ENCODE peak calls at places on chromosomes 12 and 14, in five cellular contexts. I is GM06990, T is ELR, S is A549, J is HFFc6. D is an unnamed sample.

GRCh38 chr14:69005432-69006148 is 26.5 kb upstream of the ACTN1 start:
- DNase-seq in J (peak), I (no peak), T (peak), S (peak), D (peak)

GRCh38 chr14:75401356-75401755 is 26.5 kb upstream of the JDP2 start:
- DNase-seq in I (no peak), T (no peak), S (no peak), J (no peak), D (no peak)

GRCh38 chr12:49832836-49833421 is 4.7 kb upstream of the NCKAP5L start:
- DNase-seq in T (peak), J (peak), I (no peak), S (no peak), D (peak)

GRCh38 chr12:97936165-97936564 is 473.6 kb downstream of the RMST start:
- DNase-seq in T (no peak), J (no peak), S (no peak), I (no peak), D (no peak)

GRCh38 chr12:30582943-30583342 is 112.7 kb downstream of the IPO8 start:
- DNase-seq in J (no peak), I (no peak), S (no peak), T (no peak), D (no peak)

GRCh38 chr14:92986254-92987147 is 63.6 kb downstream of the CHGA start:
- DNase-seq in J (peak), S (peak), T (peak), I (no peak), D (no peak)

GRCh38 chr12:2924019-2924418 is 33.3 kb downstream of the TULP3 start:
- DNase-seq in T (peak), I (no peak), J (peak), S (no peak), D (no peak)

GRCh38 chr12:76312314-76312713 is 35.9 kb downstream of the BBS10 start:
- DNase-seq in I (no peak), T (no peak), J (no peak), S (no peak), D (no peak)

GRCh38 chr14:100735271-100735670 is 8.6 kb downstream of the DLK1 start:
- DNase-seq in T (no peak), S (no peak), J (no peak), I (no peak), D (no peak)

GRCh38 chr12:132872975-132873421 is 14.4 kb downstream of the CHFR start:
- DNase-seq in S (no peak), J (no peak), I (no peak), T (no peak), D (no peak)

GRCh38 chr12:108211161-108211560 is 82.1 kb downstream of the WSCD2 start:
- DNase-seq in J (no peak), I (no peak), S (no peak), T (no peak), D (no peak)

GRCh38 chr14:103891667-103892215 is 36.5 kb upstream of the TDRD9 start:
- DNase-seq in J (no peak), I (no peak), S (no peak), T (no peak), D (no peak)

GRCh38 chr12:117439531-117440001 is 78.1 kb upstream of the NOS1 start:
- DNase-seq in J (no peak), I (no peak), T (no peak), S (no peak), D (no peak)

GRCh38 chr14:60245316-60246177 is 3.5 kb upstream of the PPM1A start:
- DNase-seq in I (peak), J (no peak), S (no peak), T (no peak), D (no peak)

GRCh38 chr12:124457287-124458219 is 109.9 kb downstream of the NCOR2 start:
- DNase-seq in J (peak), I (peak), S (no peak), T (peak), D (no peak)

GRCh38 chr14:95265106-95266094 is 54.3 kb downstream of the CLMN start:
- DNase-seq in T (peak), I (peak), S (peak), J (peak), D (peak)

GRCh38 chr12:44875417-44875953 is 630 bp downstream of the NELL2 start:
- DNase-seq in J (no peak), S (no peak), I (peak), T (peak), D (no peak)

GRCh38 chr12:76762556-76762955 is 1.4 kb upstream of the ZDHHC17 start:
- DNase-seq in J (no peak), S (no peak), I (no peak), T (no peak), D (no peak)

GRCh38 chr12:32454866-32455265 is 55.5 kb downstream of the FGD4 start:
- DNase-seq in T (no peak), J (no peak), I (no peak), S (no peak), D (no peak)

GRCh38 chr12:18430425-18431048 is 169.2 kb downstream of the PIK3C2G start:
- DNase-seq in I (no peak), J (peak), T (peak), S (peak), D (peak)

GRCh38 chr12:125005652-125006051 is 12.2 kb downstream of the BRI3BP start:
- DNase-seq in J (no peak), S (no peak), I (no peak), T (no peak), D (no peak)

GRCh38 chr12:17928708-17929366 is 161.2 kb downstream of the RERGL start:
- DNase-seq in T (peak), J (peak), S (peak), I (no peak), D (peak)

GRCh38 chr12:51351913-51352532 is 5.5 kb upstream of the CELA1 start:
- DNase-seq in S (peak), T (peak), I (no peak), J (peak), D (no peak)

GRCh38 chr12:56628671-56629458 is 1.3 kb downstream of the BAZ2A start:
- DNase-seq in S (peak), T (peak), I (peak), J (peak), D (peak)

GRCh38 chr14:80658733-80659132 is 282.8 kb downstream of the CEP128 start:
- DNase-seq in T (no peak), S (no peak), J (no peak), I (no peak), D (no peak)

GRCh38 chr12:19243577-19243976 is 114.0 kb downstream of the PLEKHA5 start:
- DNase-seq in J (no peak), S (no peak), T (no peak), I (no peak), D (no peak)

GRCh38 chr12:45732250-45732649 is 2.7 kb downstream of the ARID2 start:
- DNase-seq in T (peak), J (no peak), I (no peak), S (no peak), D (no peak)

GRCh38 chr12:117686911-117687377 is 281.8 kb downstream of the KSR2 start:
- DNase-seq in I (no peak), T (peak), J (peak), S (peak), D (peak)

GRCh38 chr14:79732911-79733310 is 478.4 kb downstream of the DIO2 start:
- DNase-seq in S (no peak), J (no peak), T (peak), I (no peak), D (peak)

GRCh38 chr12:94587266-94588241 is 62.8 kb downstream of the TMCC3 start:
- DNase-seq in S (no peak), T (no peak), I (no peak), J (no peak), D (no peak)

GRCh38 chr12:29187756-29188155 is 38.7 kb downstream of the FAR2 start:
- DNase-seq in I (no peak), S (no peak), T (no peak), J (no peak), D (no peak)

GRCh38 chr14:100453930-100454329 is 130.8 kb downstream of the SLC25A47 start:
- DNase-seq in S (no peak), I (no peak), J (no peak), T (no peak), D (no peak)

GRCh38 chr14:105168979-105169507 is 467 bp upstream of the JAG2 start:
- DNase-seq in I (peak), S (peak), T (no peak), J (no peak), D (no peak)

GRCh38 chr12:107929436-107929835 is 154.9 kb downstream of the ASCL4 start:
- DNase-seq in S (peak), I (no peak), T (peak), J (no peak), D (peak)

GRCh38 chr12:6765048-6765633 is 1.0 kb upstream of the PTMS start:
- DNase-seq in S (peak), I (no peak), J (no peak), T (peak), D (no peak)